ENCODE peak calls at places on chromosome 14, in six cellular contexts. One of them, this sample, is unnamed.

GRCh38 chr14:77844802-77845201 is 44.9 kb downstream of the ADCK1 start:
- DNase-seq in activated CD4-positive, alpha-beta T cell treated with anti-CD3 and anti-CD28 coated beads for 48 hours: no peak
- DNase-seq in T-helper 1 cell: no peak
- DNase-seq in GM04504: no peak
- DNase-seq in neural crest cell: no peak
- DNase-seq in NCI-H748 treated with DMSO at 0.1 percent for 48 hours: no peak
- DNase-seq in this sample: no peak

GRCh38 chr14:71321556-71322315 is 414.5 kb downstream of the PCNX1 start:
- DNase-seq in activated CD4-positive, alpha-beta T cell treated with anti-CD3 and anti-CD28 coated beads for 48 hours: no peak
- DNase-seq in T-helper 1 cell: no peak
- DNase-seq in neural crest cell: peak; percentile 6
- DNase-seq in NCI-H748 treated with DMSO at 0.1 percent for 48 hours: peak; percentile 73
- DNase-seq in GM04504: peak; percentile 14
- DNase-seq in this sample: no peak

GRCh38 chr14:103502877-103503276 is 19.8 kb downstream of the CKB start:
- DNase-seq in NCI-H748 treated with DMSO at 0.1 percent for 48 hours: no peak
- DNase-seq in neural crest cell: no peak
- DNase-seq in T-helper 1 cell: no peak
- DNase-seq in activated CD4-positive, alpha-beta T cell treated with anti-CD3 and anti-CD28 coated beads for 48 hours: no peak
- DNase-seq in GM04504: no peak
- DNase-seq in this sample: peak; percentile 9

GRCh38 chr14:81095539-81095938 is 125.2 kb downstream of the GTF2A1 start:
- DNase-seq in T-helper 1 cell: no peak
- DNase-seq in GM04504: no peak
- DNase-seq in NCI-H748 treated with DMSO at 0.1 percent for 48 hours: no peak
- DNase-seq in neural crest cell: no peak
- DNase-seq in activated CD4-positive, alpha-beta T cell treated with anti-CD3 and anti-CD28 coated beads for 48 hours: no peak
- DNase-seq in this sample: no peak

GRCh38 chr14:96965885-96966595 is 168.9 kb downstream of the VRK1 start:
- DNase-seq in GM04504: no peak
- DNase-seq in T-helper 1 cell: no peak
- DNase-seq in NCI-H748 treated with DMSO at 0.1 percent for 48 hours: no peak
- DNase-seq in activated CD4-positive, alpha-beta T cell treated with anti-CD3 and anti-CD28 coated beads for 48 hours: no peak
- DNase-seq in neural crest cell: no peak
- DNase-seq in this sample: no peak

GRCh38 chr14:95516554-95517209 is at the start of gene SYNE3:
- DNase-seq in activated CD4-positive, alpha-beta T cell treated with anti-CD3 and anti-CD28 coated beads for 48 hours: peak; percentile 61
- DNase-seq in NCI-H748 treated with DMSO at 0.1 percent for 48 hours: peak; percentile 9
- DNase-seq in GM04504: no peak
- DNase-seq in T-helper 1 cell: peak; percentile 43
- DNase-seq in neural crest cell: peak; percentile 6
- DNase-seq in this sample: peak; percentile 74

GRCh38 chr14:50773632-50774541 is 57.1 kb downstream of the NIN start:
- DNase-seq in neural crest cell: peak; percentile 48
- DNase-seq in NCI-H748 treated with DMSO at 0.1 percent for 48 hours: peak; percentile 25
- DNase-seq in GM04504: no peak
- DNase-seq in T-helper 1 cell: no peak
- DNase-seq in activated CD4-positive, alpha-beta T cell treated with anti-CD3 and anti-CD28 coated beads for 48 hours: peak; percentile 60
- DNase-seq in this sample: no peak

GRCh38 chr14:56351861-56352260 is 227.7 kb upstream of the TMEM260 start:
- DNase-seq in neural crest cell: no peak
- DNase-seq in activated CD4-positive, alpha-beta T cell treated with anti-CD3 and anti-CD28 coated beads for 48 hours: no peak
- DNase-seq in GM04504: peak; percentile 40
- DNase-seq in NCI-H748 treated with DMSO at 0.1 percent for 48 hours: no peak
- DNase-seq in T-helper 1 cell: no peak
- DNase-seq in this sample: no peak

GRCh38 chr14:32306549-32306948 is 22.5 kb upstream of the AKAP6 start:
- DNase-seq in activated CD4-positive, alpha-beta T cell treated with anti-CD3 and anti-CD28 coated beads for 48 hours: no peak
- DNase-seq in T-helper 1 cell: no peak
- DNase-seq in NCI-H748 treated with DMSO at 0.1 percent for 48 hours: no peak
- DNase-seq in GM04504: no peak
- DNase-seq in neural crest cell: no peak
- DNase-seq in this sample: no peak

GRCh38 chr14:39169541-39169900 is 612 bp downstream of the TRAPPC6B start:
- DNase-seq in neural crest cell: no peak
- DNase-seq in activated CD4-positive, alpha-beta T cell treated with anti-CD3 and anti-CD28 coated beads for 48 hours: no peak
- DNase-seq in T-helper 1 cell: no peak
- DNase-seq in GM04504: no peak
- DNase-seq in NCI-H748 treated with DMSO at 0.1 percent for 48 hours: no peak
- DNase-seq in this sample: no peak

GRCh38 chr14:95993768-95994592 is 45.2 kb upstream of the C14orf132 start:
- DNase-seq in activated CD4-positive, alpha-beta T cell treated with anti-CD3 and anti-CD28 coated beads for 48 hours: peak; percentile 25
- DNase-seq in NCI-H748 treated with DMSO at 0.1 percent for 48 hours: peak; percentile 41
- DNase-seq in GM04504: peak; percentile 21
- DNase-seq in neural crest cell: peak; percentile 25
- DNase-seq in T-helper 1 cell: no peak
- DNase-seq in this sample: no peak

GRCh38 chr14:89702151-89702936 is 252.2 kb downstream of the EFCAB11 start:
- DNase-seq in NCI-H748 treated with DMSO at 0.1 percent for 48 hours: peak; percentile 51
- DNase-seq in T-helper 1 cell: no peak
- DNase-seq in neural crest cell: no peak
- DNase-seq in GM04504: peak; percentile 58
- DNase-seq in activated CD4-positive, alpha-beta T cell treated with anti-CD3 and anti-CD28 coated beads for 48 hours: no peak
- DNase-seq in this sample: peak; percentile 37

GRCh38 chr14:31266437-31267331 is 59.1 kb upstream of the HECTD1 start:
- DNase-seq in activated CD4-positive, alpha-beta T cell treated with anti-CD3 and anti-CD28 coated beads for 48 hours: no peak
- DNase-seq in NCI-H748 treated with DMSO at 0.1 percent for 48 hours: no peak
- DNase-seq in neural crest cell: no peak
- DNase-seq in GM04504: no peak
- DNase-seq in T-helper 1 cell: no peak
- DNase-seq in this sample: no peak

GRCh38 chr14:71554959-71555612 is 377.1 kb upstream of the RGS6 start:
- DNase-seq in GM04504: no peak
- DNase-seq in activated CD4-positive, alpha-beta T cell treated with anti-CD3 and anti-CD28 coated beads for 48 hours: peak; percentile 28
- DNase-seq in NCI-H748 treated with DMSO at 0.1 percent for 48 hours: no peak
- DNase-seq in neural crest cell: no peak
- DNase-seq in T-helper 1 cell: no peak
- DNase-seq in this sample: no peak

GRCh38 chr14:61753631-61754030 is 8.6 kb upstream of the SNAPC1 start:
- DNase-seq in GM04504: no peak
- DNase-seq in neural crest cell: no peak
- DNase-seq in T-helper 1 cell: no peak
- DNase-seq in activated CD4-positive, alpha-beta T cell treated with anti-CD3 and anti-CD28 coated beads for 48 hours: no peak
- DNase-seq in NCI-H748 treated with DMSO at 0.1 percent for 48 hours: no peak
- DNase-seq in this sample: no peak

GRCh38 chr14:59454131-59454530 is 11.0 kb downstream of the GPR135 start:
- DNase-seq in activated CD4-positive, alpha-beta T cell treated with anti-CD3 and anti-CD28 coated beads for 48 hours: no peak
- DNase-seq in neural crest cell: no peak
- DNase-seq in NCI-H748 treated with DMSO at 0.1 percent for 48 hours: no peak
- DNase-seq in GM04504: peak; percentile 89
- DNase-seq in T-helper 1 cell: no peak
- DNase-seq in this sample: no peak

GRCh38 chr14:48616941-48617340 is 941.5 kb upstream of the MDGA2 start:
- DNase-seq in GM04504: no peak
- DNase-seq in neural crest cell: no peak
- DNase-seq in activated CD4-positive, alpha-beta T cell treated with anti-CD3 and anti-CD28 coated beads for 48 hours: no peak
- DNase-seq in NCI-H748 treated with DMSO at 0.1 percent for 48 hours: peak; percentile 28
- DNase-seq in T-helper 1 cell: no peak
- DNase-seq in this sample: no peak

GRCh38 chr14:86012391-86012790 is 482.4 kb downstream of the FLRT2 start:
- DNase-seq in activated CD4-positive, alpha-beta T cell treated with anti-CD3 and anti-CD28 coated beads for 48 hours: no peak
- DNase-seq in T-helper 1 cell: no peak
- DNase-seq in GM04504: no peak
- DNase-seq in neural crest cell: no peak
- DNase-seq in NCI-H748 treated with DMSO at 0.1 percent for 48 hours: no peak
- DNase-seq in this sample: no peak

GRCh38 chr14:64218344-64219240 is 75.6 kb downstream of the ESR2 start:
- DNase-seq in neural crest cell: no peak
- DNase-seq in T-helper 1 cell: no peak
- DNase-seq in activated CD4-positive, alpha-beta T cell treated with anti-CD3 and anti-CD28 coated beads for 48 hours: no peak
- DNase-seq in NCI-H748 treated with DMSO at 0.1 percent for 48 hours: no peak
- DNase-seq in GM04504: no peak
- DNase-seq in this sample: peak; percentile 43

GRCh38 chr14:32722631-32723183 is 216.0 kb upstream of the NPAS3 start:
- DNase-seq in activated CD4-positive, alpha-beta T cell treated with anti-CD3 and anti-CD28 coated beads for 48 hours: no peak
- DNase-seq in T-helper 1 cell: no peak
- DNase-seq in GM04504: no peak
- DNase-seq in neural crest cell: no peak
- DNase-seq in NCI-H748 treated with DMSO at 0.1 percent for 48 hours: no peak
- DNase-seq in this sample: no peak

GRCh38 chr14:74309125-74309654 is 6.5 kb upstream of the ABCD4 start:
- DNase-seq in NCI-H748 treated with DMSO at 0.1 percent for 48 hours: no peak
- DNase-seq in neural crest cell: no peak
- DNase-seq in T-helper 1 cell: no peak
- DNase-seq in activated CD4-positive, alpha-beta T cell treated with anti-CD3 and anti-CD28 coated beads for 48 hours: no peak
- DNase-seq in GM04504: no peak
- DNase-seq in this sample: no peak

GRCh38 chr14:83992857-83993256 is 1537.1 kb upstream of the FLRT2 start:
- DNase-seq in NCI-H748 treated with DMSO at 0.1 percent for 48 hours: no peak
- DNase-seq in GM04504: no peak
- DNase-seq in neural crest cell: no peak
- DNase-seq in T-helper 1 cell: no peak
- DNase-seq in activated CD4-positive, alpha-beta T cell treated with anti-CD3 and anti-CD28 coated beads for 48 hours: no peak
- DNase-seq in this sample: no peak

GRCh38 chr14:65286443-65286842 is 126.1 kb upstream of the FUT8 start:
- DNase-seq in neural crest cell: no peak
- DNase-seq in NCI-H748 treated with DMSO at 0.1 percent for 48 hours: no peak
- DNase-seq in GM04504: no peak
- DNase-seq in T-helper 1 cell: no peak
- DNase-seq in activated CD4-positive, alpha-beta T cell treated with anti-CD3 and anti-CD28 coated beads for 48 hours: peak; percentile 61
- DNase-seq in this sample: no peak

GRCh38 chr14:82447586-82447985 is 913.9 kb upstream of the SEL1L start:
- DNase-seq in activated CD4-positive, alpha-beta T cell treated with anti-CD3 and anti-CD28 coated beads for 48 hours: no peak
- DNase-seq in T-helper 1 cell: no peak
- DNase-seq in NCI-H748 treated with DMSO at 0.1 percent for 48 hours: no peak
- DNase-seq in GM04504: no peak
- DNase-seq in neural crest cell: no peak
- DNase-seq in this sample: no peak

GRCh38 chr14:23361320-23361719 is 3.7 kb downstream of the EFS start:
- DNase-seq in GM04504: no peak
- DNase-seq in T-helper 1 cell: no peak
- DNase-seq in neural crest cell: no peak
- DNase-seq in activated CD4-positive, alpha-beta T cell treated with anti-CD3 and anti-CD28 coated beads for 48 hours: no peak
- DNase-seq in NCI-H748 treated with DMSO at 0.1 percent for 48 hours: no peak
- DNase-seq in this sample: no peak

GRCh38 chr14:94395306-94395899 is 7.0 kb upstream of the SERPINA1 start:
- DNase-seq in neural crest cell: no peak
- DNase-seq in NCI-H748 treated with DMSO at 0.1 percent for 48 hours: no peak
- DNase-seq in GM04504: no peak
- DNase-seq in T-helper 1 cell: no peak
- DNase-seq in activated CD4-positive, alpha-beta T cell treated with anti-CD3 and anti-CD28 coated beads for 48 hours: no peak
- DNase-seq in this sample: no peak

GRCh38 chr14:58587271-58587670 is 50.5 kb upstream of the DACT1 start:
- DNase-seq in activated CD4-positive, alpha-beta T cell treated with anti-CD3 and anti-CD28 coated beads for 48 hours: no peak
- DNase-seq in NCI-H748 treated with DMSO at 0.1 percent for 48 hours: no peak
- DNase-seq in T-helper 1 cell: no peak
- DNase-seq in GM04504: peak; percentile 54
- DNase-seq in neural crest cell: no peak
- DNase-seq in this sample: no peak

GRCh38 chr14:41925409-41925808 is 318.7 kb downstream of the LRFN5 start:
- DNase-seq in NCI-H748 treated with DMSO at 0.1 percent for 48 hours: peak; percentile 44
- DNase-seq in T-helper 1 cell: no peak
- DNase-seq in neural crest cell: no peak
- DNase-seq in GM04504: no peak
- DNase-seq in activated CD4-positive, alpha-beta T cell treated with anti-CD3 and anti-CD28 coated beads for 48 hours: no peak
- DNase-seq in this sample: no peak

GRCh38 chr14:54050759-54051158 is 94.1 kb upstream of the BMP4 start:
- DNase-seq in NCI-H748 treated with DMSO at 0.1 percent for 48 hours: no peak
- DNase-seq in activated CD4-positive, alpha-beta T cell treated with anti-CD3 and anti-CD28 coated beads for 48 hours: no peak
- DNase-seq in neural crest cell: no peak
- DNase-seq in T-helper 1 cell: no peak
- DNase-seq in GM04504: no peak
- DNase-seq in this sample: no peak

This sample was measured in left cardiac atrium.